ENCODE peak calls at places on chromosome 10, in four cellular contexts. B is A549, W is HepG2, G is IMR-90. E is an unnamed sample.

GRCh38 chr10:100872034-100872791 is 40.5 kb upstream of the SLF2 start:
- DNase-seq in W (no peak), G (peak; percentile 77), B (peak; percentile 63), E (peak; percentile 91)

GRCh38 chr10:79405221-79405994 is 40.0 kb downstream of the ZCCHC24 start:
- DNase-seq in B (no peak), G (no peak), W (no peak), E (peak; percentile 61)

GRCh38 chr10:116269612-116270011 is 3.4 kb downstream of the GFRA1 start:
- DNase-seq in W (no peak), B (no peak), G (no peak), E (no peak)

GRCh38 chr10:53547364-53547763 is 774.8 kb upstream of the MBL2 start:
- DNase-seq in W (no peak), G (no peak), B (no peak), E (no peak)

GRCh38 chr10:106711313-106711906 is 453.1 kb downstream of the SORCS1 start:
- DNase-seq in G (no peak), B (peak; percentile 48), W (peak; percentile 23), E (peak; percentile 78)

GRCh38 chr10:128018704-128019103 is 107.5 kb downstream of the MKI67 start:
- DNase-seq in W (no peak), B (no peak), G (no peak), E (no peak)

GRCh38 chr10:79187545-79187940 is 118.8 kb downstream of the ZMIZ1 start:
- DNase-seq in W (no peak), B (no peak), G (no peak), E (no peak)

GRCh38 chr10:98030093-98030821 is at the start of gene CRTAC1:
- DNase-seq in G (no peak), B (peak; percentile 32), W (no peak), E (peak; percentile 88)

GRCh38 chr10:93629636-93630291 is 17.4 kb downstream of the PDE6C start:
- DNase-seq in G (no peak), B (no peak), W (no peak), E (no peak)

GRCh38 chr10:12709516-12709915 is 292.0 kb downstream of the CCDC3 start:
- DNase-seq in G (peak; percentile 71), B (peak; percentile 55), W (no peak), E (no peak)

GRCh38 chr10:59387951-59388431 is 25.6 kb upstream of the FAM13C start:
- DNase-seq in B (peak; percentile 4), G (peak; percentile 90), W (no peak), E (no peak)

GRCh38 chr10:1119027-1119426 is 62.8 kb downstream of the WDR37 start:
- DNase-seq in W (peak; percentile 51), G (no peak), B (no peak), E (no peak)

GRCh38 chr10:1399431-1400120 is 337.7 kb downstream of the ADARB2 start:
- DNase-seq in W (no peak), B (no peak), G (no peak), E (no peak)

GRCh38 chr10:122571892-122572291 is 11.3 kb downstream of the DMBT1 start:
- DNase-seq in G (no peak), W (no peak), B (no peak), E (no peak)

GRCh38 chr10:68106656-68107055 is 2.6 kb upstream of the MYPN start:
- DNase-seq in G (peak; percentile 95), W (no peak), B (no peak), E (no peak)

GRCh38 chr10:78589687-78590086 is 479.1 kb upstream of the ZMIZ1 start:
- DNase-seq in G (no peak), B (no peak), W (peak; percentile 87), E (no peak)

GRCh38 chr10:25178411-25178810 is 3.6 kb downstream of the GPR158 start:
- DNase-seq in W (no peak), B (no peak), G (no peak), E (no peak)
- TF ChIP-seq BHLHE40 in W (no peak), B (no peak), G (no peak), E (no peak)

DNA sequence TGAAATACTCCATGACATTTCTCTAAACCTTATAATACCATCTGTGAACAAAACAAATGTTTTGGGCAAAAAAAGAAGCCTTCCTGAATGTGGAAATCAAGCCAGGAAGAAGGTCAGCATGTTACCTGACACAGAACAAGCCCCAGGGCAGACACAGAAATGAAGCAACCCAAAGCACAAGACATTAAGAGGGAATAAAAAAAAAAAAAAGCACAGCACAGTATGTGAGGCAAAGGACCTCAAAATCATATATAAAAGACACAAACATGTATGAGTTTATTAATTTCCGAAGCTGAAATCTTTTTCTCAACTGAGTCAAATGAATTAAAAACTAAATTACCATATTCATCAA is 161.8 kb downstream of the SKIDA1 start:
- DNase-seq in B (peak; percentile 69), G (no peak), W (no peak), E (no peak)
- TF ChIP-seq BHLHE40 in B (no peak), G (no peak), W (no peak), E (no peak)

GRCh38 chr10:16585103-16585502 is 63.4 kb upstream of the C1QL3 start:
- DNase-seq in B (no peak), G (no peak), W (peak; percentile 24), E (no peak)
- TF ChIP-seq BHLHE40 in B (no peak), G (no peak), W (no peak), E (no peak)

GRCh38 chr10:70093335-70093944 is 39.2 kb downstream of the AIFM2 start:
- DNase-seq in G (no peak), W (no peak), B (no peak), E (no peak)
- TF ChIP-seq BHLHE40 in G (no peak), W (no peak), B (no peak), E (no peak)

GRCh38 chr10:69759641-69760040 is 42.1 kb upstream of the COL13A1 start:
- DNase-seq in G (peak; percentile 48), W (no peak), B (no peak), E (no peak)

GRCh38 chr10:69757206-69757552 is 44.5 kb upstream of the COL13A1 start:
- DNase-seq in W (no peak), G (no peak), B (no peak), E (no peak)

GRCh38 chr10:69756279-69756678 is 45.4 kb upstream of the COL13A1 start:
- DNase-seq in G (no peak), B (no peak), W (no peak), E (no peak)

GRCh38 chr10:69758310-69758728 is 43.4 kb upstream of the COL13A1 start:
- DNase-seq in G (no peak), W (no peak), B (no peak), E (no peak)

DNA sequence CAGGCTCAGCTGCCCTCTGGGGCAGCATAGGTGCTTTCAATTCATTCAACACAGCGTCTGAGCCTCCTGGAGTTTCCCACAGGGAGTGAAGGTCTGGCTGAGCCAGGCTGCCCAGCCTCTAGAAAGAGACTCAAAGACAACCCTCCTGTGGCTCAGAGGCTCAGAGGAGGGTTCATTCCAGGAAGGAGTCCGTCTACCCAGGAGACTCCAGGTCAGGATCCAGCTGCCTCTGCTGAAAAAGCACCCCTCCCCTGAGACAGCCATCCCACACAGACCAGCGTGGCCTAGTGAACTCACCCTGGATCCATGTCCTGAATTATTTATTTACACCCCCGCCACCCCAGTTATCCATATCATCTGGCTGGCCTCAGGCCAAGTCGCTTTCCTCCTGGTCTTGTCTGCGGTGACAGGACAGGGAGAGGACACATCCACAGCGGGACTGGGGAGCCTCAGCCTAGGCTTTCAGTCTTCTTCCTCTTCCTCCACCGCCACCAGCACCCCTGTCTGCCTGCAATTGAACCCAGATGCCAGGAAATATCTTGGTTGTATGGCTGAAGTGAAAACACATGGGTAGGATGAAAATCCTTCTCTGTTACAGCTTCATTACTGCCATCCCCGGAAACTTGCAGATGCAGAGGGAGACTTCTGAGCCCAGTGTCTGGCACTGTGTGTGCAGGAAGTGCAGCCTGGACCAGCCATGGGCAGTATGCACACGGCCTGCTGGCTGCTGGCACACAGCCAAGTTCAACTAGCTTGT is 44.0 kb upstream of the COL13A1 start:
- DNase-seq in G (peak; percentile 41), B (no peak), W (no peak), E (no peak)
- TF ChIP-seq BHLHE40 in G (no peak), B (no peak), W (no peak), E (no peak)